ENCODE peak calls at places on chromosomes 3 and 15, in eight cellular contexts. M is posterior vena cava; H is CD4-positive, alpha-beta memory T cell; O is activated T-helper 1 cell treated with Interleukin-2 at 50 U/mL for 16 hours; U is posterior cingulate gyrus; D is ELF-1; Z is lower lobe of right lung; R is NCI-H1105. W is an unnamed sample.

GRCh38 chr3:177589921-177590336 is 392.6 kb upstream of the TBL1XR1 start:
- DNase-seq in M (no peak), H (no peak), O (no peak), U (no peak), D (no peak), Z (no peak), R (peak), W (no peak)

GRCh38 chr15:60444289-60444912 is 34.5 kb downstream of the ICE2 start:
- DNase-seq in M (no peak), H (peak), O (no peak), U (no peak), D (no peak), Z (no peak), R (peak), W (no peak)

GRCh38 chr3:156495816-156496215 is 59.1 kb downstream of the SSR3 start:
- DNase-seq in M (no peak), H (no peak), O (no peak), U (no peak), D (no peak), Z (no peak), R (no peak), W (no peak)

GRCh38 chr15:88142141-88142540 is 114.4 kb downstream of the NTRK3 start:
- DNase-seq in M (no peak), H (no peak), O (no peak), U (no peak), D (no peak), Z (no peak), R (no peak), W (no peak)

GRCh38 chr3:99871231-99871898 is 53.7 kb downstream of the CMSS1 start:
- DNase-seq in M (no peak), H (no peak), O (no peak), U (no peak), D (no peak), Z (no peak), R (no peak), W (no peak)

GRCh38 chr15:63338170-63338569 is 43.5 kb downstream of the CA12 start:
- DNase-seq in M (no peak), H (no peak), O (no peak), U (no peak), D (no peak), Z (no peak), R (no peak), W (no peak)

GRCh38 chr3:195512798-195513345 is 30.3 kb downstream of the PPP1R2 start:
- DNase-seq in M (no peak), H (no peak), O (no peak), U (no peak), D (peak), Z (no peak), R (no peak), W (no peak)

GRCh38 chr3:5404718-5405117 is 217.2 kb downstream of the EDEM1 start:
- DNase-seq in M (no peak), H (no peak), O (no peak), U (no peak), D (no peak), Z (no peak), R (no peak), W (no peak)

GRCh38 chr15:85475317-85475701 is 94.9 kb downstream of the AKAP13 start:
- DNase-seq in M (no peak), H (no peak), O (no peak), U (no peak), D (no peak), Z (no peak), R (no peak), W (no peak)

GRCh38 chr3:188712257-188712924 is 459.4 kb upstream of the TPRG1 start:
- DNase-seq in M (no peak), H (no peak), O (no peak), U (no peak), D (no peak), Z (no peak), R (no peak), W (no peak)

GRCh38 chr15:71079208-71080044 is 35.8 kb upstream of the THSD4 start:
- DNase-seq in M (no peak), H (no peak), O (no peak), U (no peak), D (no peak), Z (no peak), R (no peak), W (no peak)

GRCh38 chr3:73623316-73623715 is 1.4 kb downstream of the PDZRN3 start:
- DNase-seq in M (no peak), H (no peak), O (no peak), U (no peak), D (no peak), Z (no peak), R (no peak), W (no peak)

GRCh38 chr15:98760112-98760826 is 111.9 kb downstream of the IGF1R start:
- DNase-seq in M (no peak), H (no peak), O (no peak), U (no peak), D (no peak), Z (peak), R (peak), W (no peak)

GRCh38 chr3:14570864-14571263 is 30.7 kb upstream of the GRIP2 start:
- DNase-seq in M (no peak), H (no peak), O (no peak), U (peak), D (no peak), Z (no peak), R (no peak), W (no peak)

GRCh38 chr3:180294282-180295027 is 257.7 kb upstream of the PEX5L start:
- DNase-seq in M (no peak), H (no peak), O (no peak), U (no peak), D (no peak), Z (no peak), R (no peak), W (no peak)

GRCh38 chr3:98513136-98513535 is 9.6 kb downstream of the CLDND1 start:
- DNase-seq in M (peak), H (no peak), O (no peak), U (no peak), D (no peak), Z (no peak), R (no peak), W (no peak)

GRCh38 chr3:46406440-46406785 is 453 bp downstream of the CCR5AS start:
- DNase-seq in M (no peak), H (no peak), O (no peak), U (no peak), D (no peak), Z (peak), R (no peak), W (no peak)

GRCh38 chr3:34132069-34132677 is 333.7 kb downstream of the PDCD6IP start:
- DNase-seq in M (no peak), H (no peak), O (no peak), U (peak), D (no peak), Z (no peak), R (no peak), W (no peak)

GRCh38 chr15:48965972-48966371 is 2.3 kb upstream of the SHC4 start:
- DNase-seq in M (no peak), H (no peak), O (no peak), U (no peak), D (no peak), Z (no peak), R (no peak), W (no peak)

GRCh38 chr3:43773273-43774104 is 82.8 kb downstream of the ABHD5 start:
- DNase-seq in M (no peak), H (peak), O (no peak), U (no peak), D (peak), Z (peak), R (no peak), W (peak)

GRCh38 chr3:52959773-52960172 is 62.4 kb upstream of the STIMATE start:
- DNase-seq in M (no peak), H (no peak), O (no peak), U (no peak), D (no peak), Z (no peak), R (no peak), W (no peak)

GRCh38 chr3:10933470-10933957 is 59.0 kb upstream of the SLC6A1 start:
- DNase-seq in M (peak), H (no peak), O (no peak), U (no peak), D (no peak), Z (peak), R (no peak), W (no peak)

GRCh38 chr3:19254189-19254588 is 105.9 kb downstream of the KCNH8 start:
- DNase-seq in M (no peak), H (no peak), O (no peak), U (no peak), D (no peak), Z (no peak), R (no peak), W (no peak)

GRCh38 chr15:68418611-68419161 is 13.3 kb downstream of the ITGA11 start:
- DNase-seq in M (peak), H (no peak), O (no peak), U (no peak), D (no peak), Z (no peak), R (no peak), W (no peak)

GRCh38 chr15:62606376-62607164 is 436.0 kb upstream of the TPM1 start:
- DNase-seq in M (peak), H (no peak), O (no peak), U (no peak), D (no peak), Z (no peak), R (no peak), W (no peak)

GRCh38 chr3:8938021-8938420 is 25.3 kb downstream of the RAD18 start:
- DNase-seq in M (no peak), H (no peak), O (no peak), U (no peak), D (no peak), Z (no peak), R (no peak), W (no peak)

GRCh38 chr3:152607179-152607578 is 227.8 kb upstream of the P2RY1 start:
- DNase-seq in M (no peak), H (no peak), O (no peak), U (no peak), D (no peak), Z (no peak), R (no peak), W (no peak)

GRCh38 chr3:111727843-111728565 is 131.1 kb upstream of the PHLDB2 start:
- DNase-seq in M (no peak), H (no peak), O (no peak), U (no peak), D (no peak), Z (no peak), R (no peak), W (no peak)

GRCh38 chr3:111627092-111627491 is 31.9 kb upstream of the ZBED2 start:
- DNase-seq in M (no peak), H (no peak), O (no peak), U (no peak), D (no peak), Z (no peak), R (no peak), W (no peak)

GRCh38 chr15:44029940-44030568 is 165.0 kb downstream of the FRMD5 start:
- DNase-seq in M (no peak), H (no peak), O (no peak), U (no peak), D (no peak), Z (no peak), R (no peak), W (no peak)

GRCh38 chr3:129182390-129183180 is 1.1 kb downstream of the CNBP start:
- DNase-seq in M (no peak), H (peak), O (no peak), U (no peak), D (peak), Z (no peak), R (no peak), W (peak)

GRCh38 chr3:50192689-50193141 is 1.3 kb downstream of the GNAT1 start:
- DNase-seq in M (peak), H (peak), O (peak), U (peak), D (peak), Z (peak), R (peak), W (peak)

GRCh38 chr15:79433610-79434009 is 1.5 kb downstream of the MINAR1 start:
- DNase-seq in M (no peak), H (no peak), O (no peak), U (no peak), D (peak), Z (no peak), R (no peak), W (no peak)

GRCh38 chr15:29018406-29018805 is 132.6 kb downstream of the APBA2 start:
- DNase-seq in M (peak), H (no peak), O (no peak), U (no peak), D (peak), Z (no peak), R (no peak), W (no peak)

GRCh38 chr3:169914321-169914720 is 2.9 kb downstream of the SAMD7 start:
- DNase-seq in M (no peak), H (no peak), O (no peak), U (no peak), D (no peak), Z (no peak), R (no peak), W (no peak)

GRCh38 chr3:142275856-142276255 is 50.5 kb upstream of the GK5 start:
- DNase-seq in M (no peak), H (no peak), O (no peak), U (no peak), D (no peak), Z (no peak), R (no peak), W (no peak)

GRCh38 chr3:152100491-152101086 is 168.1 kb upstream of the MBNL1 start:
- DNase-seq in M (no peak), H (no peak), O (no peak), U (no peak), D (no peak), Z (no peak), R (no peak), W (no peak)

GRCh38 chr3:76370749-76371148 is 585.4 kb upstream of the ZNF717 start:
- DNase-seq in M (no peak), H (no peak), O (no peak), U (no peak), D (no peak), Z (no peak), R (no peak), W (no peak)

GRCh38 chr15:57496946-57497944 is 94.5 kb upstream of the MYZAP start:
- DNase-seq in M (no peak), H (no peak), O (no peak), U (no peak), D (peak), Z (peak), R (peak), W (no peak)